ENCODE peak calls at places on chromosomes 4 and X, in four cellular contexts. One of them, this sample, is unnamed.

GRCh38 chr4:95304898-95305297 is 243.9 kb downstream of the UNC5C start:
- DNase-seq in ascending aorta: no peak
- DNase-seq in stimulated activated CD4-positive, alpha-beta T cell treated with anti-CD3 and anti-CD28 coated beads, Interleukin-2, amount 100 ng/mL, for 48 hours: no peak
- DNase-seq in HT1080: peak; percentile 75
- DNase-seq in this sample: peak; percentile 75

GRCh38 chrX:97290199-97290598 is 406.5 kb downstream of the RPA4 start:
- DNase-seq in ascending aorta: no peak
- DNase-seq in stimulated activated CD4-positive, alpha-beta T cell treated with anti-CD3 and anti-CD28 coated beads, Interleukin-2, amount 100 ng/mL, for 48 hours: no peak
- DNase-seq in HT1080: no peak
- DNase-seq in this sample: no peak

GRCh38 chr4:40189997-40190396 is 6.8 kb upstream of the RHOH start:
- DNase-seq in ascending aorta: no peak
- DNase-seq in stimulated activated CD4-positive, alpha-beta T cell treated with anti-CD3 and anti-CD28 coated beads, Interleukin-2, amount 100 ng/mL, for 48 hours: no peak
- DNase-seq in HT1080: no peak
- DNase-seq in this sample: no peak

GRCh38 chr4:98728433-98728832 is 70.0 kb upstream of the TSPAN5 start:
- DNase-seq in ascending aorta: no peak
- DNase-seq in stimulated activated CD4-positive, alpha-beta T cell treated with anti-CD3 and anti-CD28 coated beads, Interleukin-2, amount 100 ng/mL, for 48 hours: no peak
- DNase-seq in HT1080: peak; percentile 87
- DNase-seq in this sample: peak; percentile 42

GRCh38 chrX:154476821-154477220 is 2.3 kb downstream of the LAGE3 start:
- DNase-seq in ascending aorta: no peak
- DNase-seq in stimulated activated CD4-positive, alpha-beta T cell treated with anti-CD3 and anti-CD28 coated beads, Interleukin-2, amount 100 ng/mL, for 48 hours: no peak
- DNase-seq in HT1080: no peak
- DNase-seq in this sample: peak; percentile 24

GRCh38 chr4:184684491-184685189 is 35.1 kb downstream of the PRIMPOL start:
- DNase-seq in ascending aorta: no peak
- DNase-seq in stimulated activated CD4-positive, alpha-beta T cell treated with anti-CD3 and anti-CD28 coated beads, Interleukin-2, amount 100 ng/mL, for 48 hours: no peak
- DNase-seq in HT1080: no peak
- DNase-seq in this sample: no peak

GRCh38 chr4:113293043-113293560 is 243.6 kb downstream of the ANK2 start:
- DNase-seq in ascending aorta: no peak
- DNase-seq in stimulated activated CD4-positive, alpha-beta T cell treated with anti-CD3 and anti-CD28 coated beads, Interleukin-2, amount 100 ng/mL, for 48 hours: no peak
- DNase-seq in HT1080: no peak
- DNase-seq in this sample: peak; percentile 27

GRCh38 chr4:70734971-70735370 is 13.2 kb downstream of the RUFY3 start:
- DNase-seq in ascending aorta: no peak
- DNase-seq in stimulated activated CD4-positive, alpha-beta T cell treated with anti-CD3 and anti-CD28 coated beads, Interleukin-2, amount 100 ng/mL, for 48 hours: no peak
- DNase-seq in HT1080: peak; percentile 10
- DNase-seq in this sample: no peak

GRCh38 chr4:1991596-1992434 is 17.0 kb downstream of the NELFA start:
- DNase-seq in ascending aorta: no peak
- DNase-seq in stimulated activated CD4-positive, alpha-beta T cell treated with anti-CD3 and anti-CD28 coated beads, Interleukin-2, amount 100 ng/mL, for 48 hours: no peak
- DNase-seq in HT1080: no peak
- DNase-seq in this sample: peak; percentile 84

GRCh38 chr4:143411527-143412480 is 75.1 kb downstream of the GAB1 start:
- DNase-seq in ascending aorta: no peak
- DNase-seq in stimulated activated CD4-positive, alpha-beta T cell treated with anti-CD3 and anti-CD28 coated beads, Interleukin-2, amount 100 ng/mL, for 48 hours: no peak
- DNase-seq in HT1080: no peak
- DNase-seq in this sample: no peak

GRCh38 chr4:108483077-108483476 is 137.3 kb upstream of the RPL34 start:
- DNase-seq in ascending aorta: no peak
- DNase-seq in stimulated activated CD4-positive, alpha-beta T cell treated with anti-CD3 and anti-CD28 coated beads, Interleukin-2, amount 100 ng/mL, for 48 hours: no peak
- DNase-seq in HT1080: peak; percentile 31
- DNase-seq in this sample: no peak

GRCh38 chrX:46953597-46953996 is 41.4 kb downstream of the JADE3 start:
- DNase-seq in ascending aorta: no peak
- DNase-seq in stimulated activated CD4-positive, alpha-beta T cell treated with anti-CD3 and anti-CD28 coated beads, Interleukin-2, amount 100 ng/mL, for 48 hours: no peak
- DNase-seq in HT1080: no peak
- DNase-seq in this sample: no peak

GRCh38 chr4:78937837-78938236 is 1.4 kb downstream of the PAQR3 start:
- DNase-seq in ascending aorta: no peak
- DNase-seq in stimulated activated CD4-positive, alpha-beta T cell treated with anti-CD3 and anti-CD28 coated beads, Interleukin-2, amount 100 ng/mL, for 48 hours: no peak
- DNase-seq in HT1080: peak; percentile 57
- DNase-seq in this sample: peak; percentile 74

GRCh38 chrX:7068939-7069367 is 78.6 kb upstream of the STS start:
- DNase-seq in ascending aorta: no peak
- DNase-seq in stimulated activated CD4-positive, alpha-beta T cell treated with anti-CD3 and anti-CD28 coated beads, Interleukin-2, amount 100 ng/mL, for 48 hours: peak; percentile 9
- DNase-seq in HT1080: no peak
- DNase-seq in this sample: no peak

GRCh38 chr4:185700048-185700447 is 111.9 kb downstream of the SORBS2 start:
- DNase-seq in ascending aorta: peak; percentile 19
- DNase-seq in stimulated activated CD4-positive, alpha-beta T cell treated with anti-CD3 and anti-CD28 coated beads, Interleukin-2, amount 100 ng/mL, for 48 hours: no peak
- DNase-seq in HT1080: peak; percentile 60
- DNase-seq in this sample: peak; percentile 74

GRCh38 chr4:3834921-3835521 is 68.8 kb downstream of the ADRA2C start:
- DNase-seq in ascending aorta: no peak
- DNase-seq in stimulated activated CD4-positive, alpha-beta T cell treated with anti-CD3 and anti-CD28 coated beads, Interleukin-2, amount 100 ng/mL, for 48 hours: no peak
- DNase-seq in HT1080: no peak
- DNase-seq in this sample: no peak

GRCh38 chrX:19672211-19672814 is 157.0 kb upstream of the MAP3K15 start:
- DNase-seq in ascending aorta: no peak
- DNase-seq in stimulated activated CD4-positive, alpha-beta T cell treated with anti-CD3 and anti-CD28 coated beads, Interleukin-2, amount 100 ng/mL, for 48 hours: no peak
- DNase-seq in HT1080: no peak
- DNase-seq in this sample: peak; percentile 9

GRCh38 chrX:121958886-121959285 is 911.5 kb downstream of the GLUD2 start:
- DNase-seq in ascending aorta: no peak
- DNase-seq in stimulated activated CD4-positive, alpha-beta T cell treated with anti-CD3 and anti-CD28 coated beads, Interleukin-2, amount 100 ng/mL, for 48 hours: no peak
- DNase-seq in HT1080: peak; percentile 67
- DNase-seq in this sample: peak; percentile 31

GRCh38 chr4:99404595-99405287 is 30.4 kb downstream of the ADH7 start:
- DNase-seq in ascending aorta: no peak
- DNase-seq in stimulated activated CD4-positive, alpha-beta T cell treated with anti-CD3 and anti-CD28 coated beads, Interleukin-2, amount 100 ng/mL, for 48 hours: no peak
- DNase-seq in HT1080: peak; percentile 94
- DNase-seq in this sample: peak; percentile 94

GRCh38 chrX:82127228-82128123 is 925.6 kb downstream of the SH3BGRL start:
- DNase-seq in ascending aorta: no peak
- DNase-seq in stimulated activated CD4-positive, alpha-beta T cell treated with anti-CD3 and anti-CD28 coated beads, Interleukin-2, amount 100 ng/mL, for 48 hours: no peak
- DNase-seq in HT1080: no peak
- DNase-seq in this sample: peak; percentile 7

GRCh38 chr4:59161249-59161648 is 2038.9 kb upstream of the ADGRL3 start:
- DNase-seq in ascending aorta: no peak
- DNase-seq in stimulated activated CD4-positive, alpha-beta T cell treated with anti-CD3 and anti-CD28 coated beads, Interleukin-2, amount 100 ng/mL, for 48 hours: no peak
- DNase-seq in HT1080: no peak
- DNase-seq in this sample: no peak

GRCh38 chrX:2855761-2856160 is 27.0 kb downstream of the GYG2 start:
- DNase-seq in ascending aorta: no peak
- DNase-seq in stimulated activated CD4-positive, alpha-beta T cell treated with anti-CD3 and anti-CD28 coated beads, Interleukin-2, amount 100 ng/mL, for 48 hours: no peak
- DNase-seq in HT1080: no peak
- DNase-seq in this sample: no peak

GRCh38 chr4:10879411-10880110 is 195.0 kb upstream of the CLNK start:
- DNase-seq in ascending aorta: no peak
- DNase-seq in stimulated activated CD4-positive, alpha-beta T cell treated with anti-CD3 and anti-CD28 coated beads, Interleukin-2, amount 100 ng/mL, for 48 hours: no peak
- DNase-seq in HT1080: peak; percentile 76
- DNase-seq in this sample: peak; percentile 27

GRCh38 chr4:55543858-55544257 is 2.9 kb downstream of the CLOCK start:
- DNase-seq in ascending aorta: no peak
- DNase-seq in stimulated activated CD4-positive, alpha-beta T cell treated with anti-CD3 and anti-CD28 coated beads, Interleukin-2, amount 100 ng/mL, for 48 hours: no peak
- DNase-seq in HT1080: peak; percentile 28
- DNase-seq in this sample: peak; percentile 13

GRCh38 chr4:44861756-44862155 is 135.4 kb upstream of the GNPDA2 start:
- DNase-seq in ascending aorta: no peak
- DNase-seq in stimulated activated CD4-positive, alpha-beta T cell treated with anti-CD3 and anti-CD28 coated beads, Interleukin-2, amount 100 ng/mL, for 48 hours: no peak
- DNase-seq in HT1080: peak; percentile 23
- DNase-seq in this sample: peak; percentile 37

GRCh38 chr4:116529129-116529528 is 556.2 kb downstream of the TRAM1L1 start:
- DNase-seq in ascending aorta: no peak
- DNase-seq in stimulated activated CD4-positive, alpha-beta T cell treated with anti-CD3 and anti-CD28 coated beads, Interleukin-2, amount 100 ng/mL, for 48 hours: no peak
- DNase-seq in HT1080: no peak
- DNase-seq in this sample: no peak

GRCh38 chr4:186032259-186032658 is 36.7 kb upstream of the TLR3 start:
- DNase-seq in ascending aorta: no peak
- DNase-seq in stimulated activated CD4-positive, alpha-beta T cell treated with anti-CD3 and anti-CD28 coated beads, Interleukin-2, amount 100 ng/mL, for 48 hours: no peak
- DNase-seq in HT1080: no peak
- DNase-seq in this sample: no peak

GRCh38 chr4:27000820-27001219 is 140.2 kb downstream of the STIM2 start:
- DNase-seq in ascending aorta: no peak
- DNase-seq in stimulated activated CD4-positive, alpha-beta T cell treated with anti-CD3 and anti-CD28 coated beads, Interleukin-2, amount 100 ng/mL, for 48 hours: no peak
- DNase-seq in HT1080: no peak
- DNase-seq in this sample: peak; percentile 6

GRCh38 chrX:56813318-56813837 is 84.3 kb downstream of the NBDY start:
- DNase-seq in ascending aorta: no peak
- DNase-seq in stimulated activated CD4-positive, alpha-beta T cell treated with anti-CD3 and anti-CD28 coated beads, Interleukin-2, amount 100 ng/mL, for 48 hours: no peak
- DNase-seq in HT1080: peak; percentile 76
- DNase-seq in this sample: no peak

GRCh38 chr4:88489100-88489761 is 32.3 kb downstream of the HERC5 start:
- DNase-seq in ascending aorta: no peak
- DNase-seq in stimulated activated CD4-positive, alpha-beta T cell treated with anti-CD3 and anti-CD28 coated beads, Interleukin-2, amount 100 ng/mL, for 48 hours: no peak
- DNase-seq in HT1080: no peak
- DNase-seq in this sample: no peak

GRCh38 chr4:141047228-141047884 is 85.9 kb downstream of the RNF150 start:
- DNase-seq in ascending aorta: no peak
- DNase-seq in stimulated activated CD4-positive, alpha-beta T cell treated with anti-CD3 and anti-CD28 coated beads, Interleukin-2, amount 100 ng/mL, for 48 hours: no peak
- DNase-seq in HT1080: no peak
- DNase-seq in this sample: no peak